ENCODE peak calls at places on chromosomes 16 and 17, in five cellular contexts. One of them, this sample, is unnamed.

GRCh38 chr16:28917095-28917494 is 7.9 kb downstream of the RABEP2 start:
- DNase-seq in iPS DF 6.9: no peak
- DNase-seq in tibial nerve: no peak
- DNase-seq in ascending aorta: no peak
- DNase-seq in vagina: no peak
- DNase-seq in this sample: no peak

GRCh38 chr17:82055965-82056728 is 4.4 kb downstream of the GPS1 start:
- DNase-seq in iPS DF 6.9: no peak
- DNase-seq in tibial nerve: no peak
- DNase-seq in ascending aorta: no peak
- DNase-seq in vagina: no peak
- DNase-seq in this sample: no peak

GRCh38 chr17:30964878-30965277 is 6.0 kb upstream of the RNF135 start:
- DNase-seq in iPS DF 6.9: no peak
- DNase-seq in tibial nerve: no peak
- DNase-seq in ascending aorta: no peak
- DNase-seq in vagina: no peak
- DNase-seq in this sample: no peak

GRCh38 chr16:997440-998051 is 16.0 kb downstream of the SOX8 start:
- DNase-seq in iPS DF 6.9: no peak
- DNase-seq in tibial nerve: no peak
- DNase-seq in ascending aorta: no peak
- DNase-seq in vagina: no peak
- DNase-seq in this sample: no peak

GRCh38 chr16:50557046-50557445 is 8.8 kb downstream of the NKD1 start:
- DNase-seq in iPS DF 6.9: no peak
- DNase-seq in tibial nerve: no peak
- DNase-seq in ascending aorta: no peak
- DNase-seq in vagina: no peak
- DNase-seq in this sample: no peak

GRCh38 chr16:7651803-7652570 is 319.3 kb downstream of the RBFOX1 start:
- DNase-seq in iPS DF 6.9: peak
- DNase-seq in tibial nerve: no peak
- DNase-seq in ascending aorta: no peak
- DNase-seq in vagina: no peak
- DNase-seq in this sample: no peak

GRCh38 chr17:9935408-9935807 is 30.3 kb upstream of the RCVRN start:
- DNase-seq in iPS DF 6.9: no peak
- DNase-seq in tibial nerve: no peak
- DNase-seq in ascending aorta: no peak
- DNase-seq in vagina: no peak
- DNase-seq in this sample: no peak

GRCh38 chr17:10069301-10069700 is 129.1 kb downstream of the GAS7 start:
- DNase-seq in iPS DF 6.9: no peak
- DNase-seq in tibial nerve: peak
- DNase-seq in ascending aorta: no peak
- DNase-seq in vagina: no peak
- DNase-seq in this sample: no peak

GRCh38 chr17:82709024-82709675 is 7.4 kb upstream of the FN3KRP start:
- DNase-seq in iPS DF 6.9: no peak
- DNase-seq in tibial nerve: no peak
- DNase-seq in ascending aorta: no peak
- DNase-seq in vagina: no peak
- DNase-seq in this sample: no peak

GRCh38 chr17:68507581-68507980 is 4.6 kb upstream of the PRKAR1A start:
- DNase-seq in iPS DF 6.9: no peak
- DNase-seq in tibial nerve: no peak
- DNase-seq in ascending aorta: no peak
- DNase-seq in vagina: no peak
- DNase-seq in this sample: no peak

GRCh38 chr17:73689596-73690275 is 45.5 kb upstream of the SDK2 start:
- DNase-seq in iPS DF 6.9: no peak
- DNase-seq in tibial nerve: no peak
- DNase-seq in ascending aorta: no peak
- DNase-seq in vagina: peak
- DNase-seq in this sample: no peak

GRCh38 chr16:89907055-89907814 is 11.4 kb upstream of the MC1R start:
- DNase-seq in iPS DF 6.9: no peak
- DNase-seq in tibial nerve: no peak
- DNase-seq in ascending aorta: no peak
- DNase-seq in vagina: no peak
- DNase-seq in this sample: no peak

GRCh38 chr16:80447263-80447662 is 93.5 kb upstream of the DYNLRB2 start:
- DNase-seq in iPS DF 6.9: no peak
- DNase-seq in tibial nerve: no peak
- DNase-seq in ascending aorta: no peak
- DNase-seq in vagina: no peak
- DNase-seq in this sample: no peak

GRCh38 chr16:77459534-77460412 is 24.9 kb upstream of the ADAMTS18 start:
- DNase-seq in iPS DF 6.9: no peak
- DNase-seq in tibial nerve: no peak
- DNase-seq in ascending aorta: no peak
- DNase-seq in vagina: no peak
- DNase-seq in this sample: no peak

GRCh38 chr17:31609331-31609730 is 217.9 kb downstream of the RAB11FIP4 start:
- DNase-seq in iPS DF 6.9: no peak
- DNase-seq in tibial nerve: no peak
- DNase-seq in ascending aorta: no peak
- DNase-seq in vagina: no peak
- DNase-seq in this sample: no peak

GRCh38 chr16:3180445-3180878 is 7.5 kb upstream of the OR1F1 start:
- DNase-seq in iPS DF 6.9: no peak
- DNase-seq in tibial nerve: no peak
- DNase-seq in ascending aorta: no peak
- DNase-seq in vagina: no peak
- DNase-seq in this sample: no peak

GRCh38 chr17:75428775-75429469 is 23.4 kb upstream of the GRB2 start:
- DNase-seq in iPS DF 6.9: no peak
- DNase-seq in tibial nerve: no peak
- DNase-seq in ascending aorta: no peak
- DNase-seq in vagina: no peak
- DNase-seq in this sample: no peak

GRCh38 chr17:2138768-2139167 is 83.9 kb downstream of the HIC1 start:
- DNase-seq in iPS DF 6.9: no peak
- DNase-seq in tibial nerve: no peak
- DNase-seq in ascending aorta: no peak
- DNase-seq in vagina: no peak
- DNase-seq in this sample: no peak

GRCh38 chr17:74686761-74687160 is 26.0 kb downstream of the CD300LF start:
- DNase-seq in iPS DF 6.9: no peak
- DNase-seq in tibial nerve: no peak
- DNase-seq in ascending aorta: no peak
- DNase-seq in vagina: no peak
- DNase-seq in this sample: no peak

GRCh38 chr17:44933824-44934744 is 13.5 kb downstream of the KIF18B start:
- DNase-seq in iPS DF 6.9: no peak
- DNase-seq in tibial nerve: no peak
- DNase-seq in ascending aorta: no peak
- DNase-seq in vagina: no peak
- DNase-seq in this sample: no peak

GRCh38 chr17:45052052-45052772 is 780 bp upstream of the DCAKD start:
- DNase-seq in iPS DF 6.9: no peak
- DNase-seq in tibial nerve: peak
- DNase-seq in ascending aorta: no peak
- DNase-seq in vagina: no peak
- DNase-seq in this sample: no peak

GRCh38 chr17:75159196-75160031 is 5.1 kb upstream of the JPT1 start:
- DNase-seq in iPS DF 6.9: no peak
- DNase-seq in tibial nerve: no peak
- DNase-seq in ascending aorta: no peak
- DNase-seq in vagina: no peak
- DNase-seq in this sample: no peak

GRCh38 chr16:1998852-1999801 is 9.4 kb downstream of the SYNGR3 start:
- DNase-seq in iPS DF 6.9: no peak
- DNase-seq in tibial nerve: no peak
- DNase-seq in ascending aorta: no peak
- DNase-seq in vagina: no peak
- DNase-seq in this sample: no peak

GRCh38 chr17:56629450-56630187 is 36.1 kb downstream of the NOG start:
- DNase-seq in iPS DF 6.9: peak
- DNase-seq in tibial nerve: no peak
- DNase-seq in ascending aorta: no peak
- DNase-seq in vagina: no peak
- DNase-seq in this sample: no peak

GRCh38 chr17:50514936-50515702 is 6.9 kb downstream of the MYCBPAP start:
- DNase-seq in iPS DF 6.9: no peak
- DNase-seq in tibial nerve: peak
- DNase-seq in ascending aorta: no peak
- DNase-seq in vagina: no peak
- DNase-seq in this sample: no peak

GRCh38 chr17:56870163-56870651 is 36.3 kb downstream of the DGKE start:
- DNase-seq in iPS DF 6.9: no peak
- DNase-seq in tibial nerve: no peak
- DNase-seq in ascending aorta: no peak
- DNase-seq in vagina: no peak
- DNase-seq in this sample: no peak

GRCh38 chr16:22188595-22189442 is 17.3 kb upstream of the EEF2K start:
- DNase-seq in iPS DF 6.9: no peak
- DNase-seq in tibial nerve: peak
- DNase-seq in ascending aorta: no peak
- DNase-seq in vagina: no peak
- DNase-seq in this sample: no peak

GRCh38 chr16:22188267-22188594 is 17.8 kb upstream of the EEF2K start:
- DNase-seq in iPS DF 6.9: no peak
- DNase-seq in tibial nerve: no peak
- DNase-seq in ascending aorta: no peak
- DNase-seq in vagina: no peak
- DNase-seq in this sample: no peak

GRCh38 chr16:22190169-22191088 is 15.6 kb upstream of the EEF2K start:
- DNase-seq in iPS DF 6.9: peak
- DNase-seq in tibial nerve: peak
- DNase-seq in ascending aorta: peak
- DNase-seq in vagina: peak
- DNase-seq in this sample: peak

GRCh38 chr16:22191089-22191965 is 14.8 kb upstream of the EEF2K start:
- DNase-seq in iPS DF 6.9: peak
- DNase-seq in tibial nerve: peak
- DNase-seq in ascending aorta: peak
- DNase-seq in vagina: peak
- DNase-seq in this sample: peak

GRCh38 chr16:22189473-22190168 is 16.5 kb upstream of the EEF2K start:
- DNase-seq in iPS DF 6.9: no peak
- DNase-seq in tibial nerve: peak
- DNase-seq in ascending aorta: peak
- DNase-seq in vagina: no peak
- DNase-seq in this sample: no peak
- H3K27ac ChIP-seq in iPS DF 6.9: no peak
- H3K27ac ChIP-seq in tibial nerve: peak
- H3K27ac ChIP-seq in ascending aorta: peak
- H3K27ac ChIP-seq in vagina: peak
- H3K27ac ChIP-seq in this sample: peak

GRCh38 chr17:4988168-4988567 is 693 bp upstream of the CAMTA2 start:
- DNase-seq in iPS DF 6.9: no peak
- DNase-seq in tibial nerve: no peak
- DNase-seq in ascending aorta: no peak
- DNase-seq in vagina: no peak
- DNase-seq in this sample: no peak

GRCh38 chr17:4987767-4988083 is 250 bp upstream of the CAMTA2 start:
- DNase-seq in iPS DF 6.9: no peak
- DNase-seq in tibial nerve: no peak
- DNase-seq in ascending aorta: no peak
- DNase-seq in vagina: no peak
- DNase-seq in this sample: no peak

GRCh38 chr17:4986403-4986802 is 1.1 kb downstream of the CAMTA2 start:
- DNase-seq in iPS DF 6.9: no peak
- DNase-seq in tibial nerve: no peak
- DNase-seq in ascending aorta: no peak
- DNase-seq in vagina: no peak
- DNase-seq in this sample: no peak

DNA sequence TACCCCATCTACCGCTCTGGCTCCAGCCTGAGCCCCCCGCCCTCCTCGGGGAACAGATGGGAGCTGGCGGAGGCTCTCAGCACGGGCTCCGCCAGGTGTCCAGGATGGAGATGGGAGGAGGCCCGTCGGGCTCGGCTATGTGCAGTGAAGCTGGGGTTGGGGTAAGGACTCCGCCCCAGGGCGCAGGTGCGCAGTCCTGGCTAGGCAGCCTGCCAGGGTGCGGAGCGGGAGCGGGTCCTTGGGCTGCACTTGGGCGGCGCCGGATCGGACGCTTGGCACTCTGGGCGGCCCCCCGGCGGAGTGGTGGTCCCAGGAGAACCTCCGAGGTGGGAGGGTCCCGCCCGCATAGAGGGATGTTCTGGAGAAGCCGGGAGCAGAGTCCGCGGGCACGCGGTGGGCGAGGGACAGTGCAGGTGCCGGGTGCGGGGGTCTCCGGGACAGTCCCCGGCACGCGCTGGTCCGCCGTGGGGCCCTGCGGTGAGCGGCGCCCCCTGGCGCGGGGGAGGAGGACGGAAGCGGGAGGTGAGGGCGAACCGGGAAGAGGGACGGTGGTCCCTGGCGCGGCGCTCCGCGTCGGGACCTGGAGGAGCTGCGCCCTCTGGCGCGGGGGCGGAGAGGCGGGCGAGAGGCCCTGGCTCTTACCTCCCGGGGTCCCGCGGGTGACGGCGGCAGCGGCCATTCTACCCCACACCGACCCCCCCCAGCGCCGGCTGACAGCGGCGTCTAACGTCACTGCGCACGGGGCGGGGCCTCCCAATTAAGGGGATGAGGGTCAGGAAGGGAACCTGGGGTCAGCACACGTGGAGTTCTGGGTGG is at the start of gene CAMTA2:
- DNase-seq in iPS DF 6.9: no peak
- DNase-seq in tibial nerve: peak
- DNase-seq in ascending aorta: peak
- DNase-seq in vagina: no peak
- DNase-seq in this sample: peak
- H3K27ac ChIP-seq in iPS DF 6.9: no peak
- H3K27ac ChIP-seq in tibial nerve: peak
- H3K27ac ChIP-seq in ascending aorta: peak
- H3K27ac ChIP-seq in vagina: peak
- H3K27ac ChIP-seq in this sample: peak

GRCh38 chr16:87210949-87211348 is 106.2 kb downstream of the C16orf95 start:
- DNase-seq in iPS DF 6.9: no peak
- DNase-seq in tibial nerve: no peak
- DNase-seq in ascending aorta: no peak
- DNase-seq in vagina: no peak
- DNase-seq in this sample: no peak
- H3K27ac ChIP-seq in iPS DF 6.9: no peak
- H3K27ac ChIP-seq in tibial nerve: peak
- H3K27ac ChIP-seq in ascending aorta: no peak
- H3K27ac ChIP-seq in vagina: no peak
- H3K27ac ChIP-seq in this sample: no peak

GRCh38 chr17:28904800-28905199 is 1.9 kb upstream of the DHRS13 start:
- DNase-seq in iPS DF 6.9: no peak
- DNase-seq in tibial nerve: no peak
- DNase-seq in ascending aorta: no peak
- DNase-seq in vagina: no peak
- DNase-seq in this sample: no peak

GRCh38 chr17:28901866-28902818 is 737 bp downstream of the DHRS13 start:
- DNase-seq in iPS DF 6.9: no peak
- DNase-seq in tibial nerve: no peak
- DNase-seq in ascending aorta: no peak
- DNase-seq in vagina: no peak
- DNase-seq in this sample: no peak

GRCh38 chr17:28900986-28901726 is 1.7 kb downstream of the DHRS13 start:
- DNase-seq in iPS DF 6.9: no peak
- DNase-seq in tibial nerve: no peak
- DNase-seq in ascending aorta: no peak
- DNase-seq in vagina: no peak
- DNase-seq in this sample: no peak

GRCh38 chr17:28906276-28907051 is 3.6 kb upstream of the DHRS13 start:
- DNase-seq in iPS DF 6.9: no peak
- DNase-seq in tibial nerve: no peak
- DNase-seq in ascending aorta: no peak
- DNase-seq in vagina: no peak
- DNase-seq in this sample: no peak

GRCh38 chr17:28902819-28903545 is at the start of gene DHRS13:
- DNase-seq in iPS DF 6.9: peak
- DNase-seq in tibial nerve: peak
- DNase-seq in ascending aorta: peak
- DNase-seq in vagina: no peak
- DNase-seq in this sample: peak
- H3K27ac ChIP-seq in iPS DF 6.9: no peak
- H3K27ac ChIP-seq in tibial nerve: peak
- H3K27ac ChIP-seq in ascending aorta: peak
- H3K27ac ChIP-seq in vagina: peak
- H3K27ac ChIP-seq in this sample: peak